ENCODE peak calls at places on chromosomes 3 and 15, in eight cellular contexts. R is cardiac muscle cell, J is body of pancreas, C is brain microvascular endothelial cell, A is HCT116, F is K562, Y is H1, T is ascending aorta. X is an unnamed sample.

GRCh38 chr3:42165211-42165610 is 74.1 kb downstream of the TRAK1 start:
- DNase-seq in R (no peak), J (no peak), C (no peak), A (no peak), F (no peak), Y (no peak), T (no peak), X (no peak)

GRCh38 chr3:42640129-42640528 is 13.4 kb upstream of the ZBTB47 start:
- DNase-seq in R (no peak), J (no peak), C (no peak), A (no peak), F (no peak), Y (no peak), T (no peak), X (no peak)

GRCh38 chr15:41648097-41648496 is 12.1 kb upstream of the MGA start:
- DNase-seq in R (no peak), J (no peak), C (no peak), A (no peak), F (no peak), Y (no peak), T (no peak), X (no peak)

GRCh38 chr3:105511031-105511430 is 144.3 kb downstream of the ALCAM start:
- DNase-seq in R (no peak), J (no peak), C (no peak), A (no peak), F (no peak), Y (no peak), T (no peak), X (no peak)

GRCh38 chr3:52527039-52527731 is 6.5 kb downstream of the NT5DC2 start:
- DNase-seq in R (no peak), J (peak), C (no peak), A (no peak), F (no peak), Y (no peak), T (no peak), X (peak)

GRCh38 chr15:92810418-92811138 is 89.5 kb upstream of the CHD2 start:
- DNase-seq in R (peak), J (peak), C (peak), A (no peak), F (peak), Y (no peak), T (no peak), X (peak)

GRCh38 chr15:74680461-74680860 is 15.4 kb downstream of the EDC3 start:
- DNase-seq in R (peak), J (no peak), C (no peak), A (no peak), F (no peak), Y (no peak), T (no peak), X (no peak)

GRCh38 chr3:16419640-16420039 is 93.9 kb downstream of the RFTN1 start:
- DNase-seq in R (peak), J (no peak), C (peak), A (no peak), F (no peak), Y (no peak), T (no peak), X (no peak)

GRCh38 chr3:149494022-149494758 is 19.7 kb downstream of the TM4SF4 start:
- DNase-seq in R (peak), J (peak), C (peak), A (peak), F (peak), Y (peak), T (no peak), X (peak)

GRCh38 chr15:85689729-85690128 is 105.0 kb downstream of the KLHL25 start:
- DNase-seq in R (peak), J (no peak), C (peak), A (no peak), F (no peak), Y (peak), T (no peak), X (peak)

GRCh38 chr15:85690546-85691226 is 104.0 kb downstream of the KLHL25 start:
- DNase-seq in R (no peak), J (no peak), C (no peak), A (no peak), F (no peak), Y (no peak), T (no peak), X (no peak)

GRCh38 chr15:85691350-85692240 is 103.1 kb downstream of the KLHL25 start:
- DNase-seq in R (no peak), J (no peak), C (no peak), A (no peak), F (no peak), Y (no peak), T (no peak), X (no peak)

GRCh38 chr15:85687329-85687728 is 107.4 kb downstream of the KLHL25 start:
- DNase-seq in R (no peak), J (no peak), C (no peak), A (no peak), F (no peak), Y (no peak), T (no peak), X (no peak)

GRCh38 chr15:85688703-85689102 is 106.0 kb downstream of the KLHL25 start:
- DNase-seq in R (no peak), J (no peak), C (no peak), A (no peak), F (no peak), Y (no peak), T (no peak), X (no peak)
- H3K27ac ChIP-seq in R (peak), J (peak), C (no peak), A (no peak), F (no peak), Y (no peak), T (no peak), X (no peak)

GRCh38 chr3:159853506-159853864 is 135.2 kb upstream of the IL12A start:
- DNase-seq in R (no peak), J (no peak), C (no peak), A (no peak), F (no peak), Y (no peak), T (no peak), X (no peak)
- H3K4me3 ChIP-seq in R (peak), J (no peak), C (no peak), A (no peak), F (no peak), Y (no peak), T (peak), X (peak)

DNA sequence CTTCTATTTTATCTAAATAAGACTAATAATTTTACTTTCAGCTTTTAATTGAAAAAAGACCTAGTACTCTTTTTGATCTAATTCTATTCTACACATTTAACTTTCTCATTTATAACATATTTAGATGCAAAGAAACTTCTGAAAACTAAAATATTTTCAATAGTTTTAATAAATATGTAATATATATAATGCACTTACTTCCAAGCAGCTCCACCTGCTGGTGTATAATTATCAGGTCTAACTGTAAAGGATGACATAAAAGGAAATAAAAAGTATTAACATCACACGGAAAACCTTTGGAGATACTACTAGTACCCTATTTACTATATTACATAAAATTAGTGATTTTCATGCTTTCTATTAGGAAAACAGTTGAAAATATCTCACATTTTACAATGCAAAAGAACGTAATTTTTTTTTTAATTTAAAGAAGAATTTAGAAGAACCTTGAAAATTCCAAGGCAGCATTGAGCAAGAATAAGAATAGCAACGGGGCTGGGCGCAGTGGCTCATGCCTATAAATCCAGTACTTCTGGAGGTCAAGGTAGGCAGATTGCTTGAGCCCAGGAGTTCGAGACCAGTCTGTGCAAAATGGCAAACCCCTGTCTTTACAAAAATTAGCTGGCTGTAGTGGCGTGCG is 10.2 kb downstream of the PLSCR5 start:
- DNase-seq in R (peak), J (no peak), C (no peak), A (peak), F (no peak), Y (no peak), T (no peak), X (no peak)
- H3K27ac ChIP-seq in R (no peak), J (no peak), C (no peak), A (no peak), F (no peak), Y (no peak), T (no peak), X (no peak)

DNA sequence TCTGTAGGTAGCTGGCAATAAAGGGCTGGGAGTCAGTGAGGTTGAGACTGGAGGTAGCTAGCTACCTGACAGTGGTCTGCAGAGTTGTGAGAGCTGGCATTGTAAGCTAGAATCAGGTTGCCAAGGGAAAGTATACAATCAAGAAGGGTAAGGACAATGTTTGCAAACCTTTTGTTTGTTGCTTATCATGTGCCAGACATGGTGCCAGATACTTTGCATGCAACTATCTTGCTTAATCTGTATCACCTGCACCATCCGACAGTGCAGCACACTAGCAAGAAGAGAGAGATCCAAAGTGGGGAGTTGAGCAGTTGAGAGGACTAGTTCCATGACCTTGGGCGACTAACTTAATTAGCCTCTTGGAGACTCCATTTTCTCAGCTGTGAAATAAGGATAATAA is 236.4 kb downstream of the PDCD6IP start:
- DNase-seq in R (no peak), J (no peak), C (no peak), A (no peak), F (no peak), Y (no peak), T (no peak), X (no peak)
- H3K4me3 ChIP-seq in R (no peak), J (no peak), C (no peak), A (no peak), F (no peak), Y (no peak), T (no peak), X (no peak)

GRCh38 chr15:82986442-82986780 is 401 bp downstream of the RAMAC start:
- DNase-seq in R (peak), J (no peak), C (no peak), A (no peak), F (no peak), Y (no peak), T (no peak), X (no peak)
- H3K27ac ChIP-seq in R (peak), J (peak), C (peak), A (peak), F (peak), Y (peak), T (peak), X (peak)

GRCh38 chr3:193974591-193974990 is 161.4 kb upstream of the HES1 start:
- DNase-seq in R (no peak), J (no peak), C (peak), A (no peak), F (no peak), Y (no peak), T (no peak), X (no peak)
- H3K4me3 ChIP-seq in R (no peak), J (no peak), C (no peak), A (no peak), F (no peak), Y (peak), T (no peak), X (no peak)

X was measured in right cardiac atrium.